ENCODE peak calls at places on chromosomes 4 and X, in nine cellular contexts. One of them, this sample, is unnamed.

GRCh38 chrX:114267127-114267526 is 316.8 kb upstream of the HTR2C start:
- DNase-seq in PC-3: no peak
- DNase-seq in tibial artery: no peak
- DNase-seq in neural crest cell: no peak
- DNase-seq in AG10803: no peak
- DNase-seq in lower leg skin: no peak
- DNase-seq in GM10248: no peak
- DNase-seq in transverse colon: no peak
- DNase-seq in heart left ventricle: no peak
- DNase-seq in this sample: no peak

GRCh38 chr4:124275-125081 is at the start of gene ZNF718:
- DNase-seq in AG10803: peak; percentile 95
- DNase-seq in heart left ventricle: peak; percentile 94
- DNase-seq in tibial artery: peak; percentile 94
- DNase-seq in lower leg skin: peak; percentile 98
- DNase-seq in GM10248: peak; percentile 94
- DNase-seq in transverse colon: peak; percentile 94
- DNase-seq in PC-3: peak; percentile 89
- DNase-seq in neural crest cell: peak; percentile 90
- DNase-seq in this sample: peak; percentile 98

GRCh38 chr4:10158355-10158942 is 41.9 kb upstream of the WDR1 start:
- DNase-seq in neural crest cell: no peak
- DNase-seq in GM10248: no peak
- DNase-seq in AG10803: peak; percentile 20
- DNase-seq in transverse colon: no peak
- DNase-seq in PC-3: peak; percentile 16
- DNase-seq in tibial artery: no peak
- DNase-seq in heart left ventricle: no peak
- DNase-seq in lower leg skin: peak; percentile 52
- DNase-seq in this sample: peak; percentile 17

GRCh38 chr4:5735463-5735862 is 24.5 kb downstream of the EVC start:
- DNase-seq in heart left ventricle: no peak
- DNase-seq in AG10803: no peak
- DNase-seq in GM10248: peak; percentile 2
- DNase-seq in lower leg skin: no peak
- DNase-seq in PC-3: no peak
- DNase-seq in neural crest cell: no peak
- DNase-seq in transverse colon: no peak
- DNase-seq in tibial artery: no peak
- DNase-seq in this sample: no peak

GRCh38 chrX:123222920-123223319 is 38.8 kb downstream of the GRIA3 start:
- DNase-seq in heart left ventricle: no peak
- DNase-seq in PC-3: no peak
- DNase-seq in AG10803: no peak
- DNase-seq in neural crest cell: no peak
- DNase-seq in GM10248: no peak
- DNase-seq in lower leg skin: no peak
- DNase-seq in transverse colon: no peak
- DNase-seq in tibial artery: no peak
- DNase-seq in this sample: no peak

GRCh38 chr4:2217726-2218125 is 24.2 kb downstream of the HAUS3 start:
- DNase-seq in neural crest cell: no peak
- DNase-seq in transverse colon: no peak
- DNase-seq in PC-3: peak; percentile 85
- DNase-seq in AG10803: peak; percentile 38
- DNase-seq in heart left ventricle: no peak
- DNase-seq in GM10248: no peak
- DNase-seq in tibial artery: no peak
- DNase-seq in lower leg skin: no peak
- DNase-seq in this sample: no peak

GRCh38 chr4:128776794-128777216 is 32.7 kb upstream of the JADE1 start:
- DNase-seq in neural crest cell: no peak
- DNase-seq in lower leg skin: no peak
- DNase-seq in tibial artery: peak; percentile 46
- DNase-seq in AG10803: peak; percentile 96
- DNase-seq in PC-3: peak; percentile 65
- DNase-seq in heart left ventricle: peak; percentile 19
- DNase-seq in GM10248: no peak
- DNase-seq in transverse colon: peak; percentile 50
- DNase-seq in this sample: peak; percentile 96

GRCh38 chr4:45437381-45437780 is 686.5 kb downstream of the GABRG1 start:
- DNase-seq in AG10803: no peak
- DNase-seq in GM10248: no peak
- DNase-seq in heart left ventricle: no peak
- DNase-seq in lower leg skin: no peak
- DNase-seq in transverse colon: no peak
- DNase-seq in neural crest cell: no peak
- DNase-seq in PC-3: no peak
- DNase-seq in tibial artery: no peak
- DNase-seq in this sample: no peak

GRCh38 chr4:52243367-52243766 is 192.3 kb downstream of the SPATA18 start:
- DNase-seq in GM10248: no peak
- DNase-seq in lower leg skin: no peak
- DNase-seq in heart left ventricle: no peak
- DNase-seq in AG10803: no peak
- DNase-seq in neural crest cell: no peak
- DNase-seq in transverse colon: no peak
- DNase-seq in PC-3: no peak
- DNase-seq in tibial artery: no peak
- DNase-seq in this sample: no peak

GRCh38 chr4:113951263-113951662 is 28.2 kb downstream of the ARSJ start:
- DNase-seq in neural crest cell: no peak
- DNase-seq in GM10248: no peak
- DNase-seq in transverse colon: peak; percentile 13
- DNase-seq in PC-3: no peak
- DNase-seq in lower leg skin: no peak
- DNase-seq in heart left ventricle: no peak
- DNase-seq in tibial artery: no peak
- DNase-seq in AG10803: peak; percentile 66
- DNase-seq in this sample: peak; percentile 76

GRCh38 chrX:154593201-154593600 is 8.3 kb downstream of the CTAG1A start:
- DNase-seq in transverse colon: no peak
- DNase-seq in neural crest cell: no peak
- DNase-seq in tibial artery: no peak
- DNase-seq in lower leg skin: peak; percentile 54
- DNase-seq in GM10248: no peak
- DNase-seq in AG10803: no peak
- DNase-seq in PC-3: no peak
- DNase-seq in heart left ventricle: no peak
- DNase-seq in this sample: no peak

GRCh38 chr4:77697860-77698599 is 92.4 kb downstream of the CXCL13 start:
- DNase-seq in tibial artery: no peak
- DNase-seq in lower leg skin: no peak
- DNase-seq in AG10803: peak; percentile 72
- DNase-seq in GM10248: no peak
- DNase-seq in PC-3: peak; percentile 72
- DNase-seq in neural crest cell: no peak
- DNase-seq in heart left ventricle: no peak
- DNase-seq in transverse colon: peak; percentile 53
- DNase-seq in this sample: peak; percentile 89

GRCh38 chrX:38811515-38812239 is 10.4 kb downstream of the MID1IP1 start:
- DNase-seq in AG10803: no peak
- DNase-seq in tibial artery: no peak
- DNase-seq in heart left ventricle: no peak
- DNase-seq in GM10248: no peak
- DNase-seq in transverse colon: no peak
- DNase-seq in PC-3: no peak
- DNase-seq in lower leg skin: no peak
- DNase-seq in neural crest cell: no peak
- DNase-seq in this sample: no peak

GRCh38 chr4:74219241-74219640 is 61.3 kb downstream of the MTHFD2L start:
- DNase-seq in tibial artery: no peak
- DNase-seq in transverse colon: no peak
- DNase-seq in PC-3: no peak
- DNase-seq in neural crest cell: no peak
- DNase-seq in heart left ventricle: no peak
- DNase-seq in lower leg skin: no peak
- DNase-seq in GM10248: no peak
- DNase-seq in AG10803: no peak
- DNase-seq in this sample: no peak

GRCh38 chrX:107483976-107484726 is 34.7 kb downstream of the FRMPD3 start:
- DNase-seq in lower leg skin: peak; percentile 76
- DNase-seq in AG10803: peak; percentile 20
- DNase-seq in transverse colon: no peak
- DNase-seq in neural crest cell: peak; percentile 13
- DNase-seq in PC-3: no peak
- DNase-seq in tibial artery: peak; percentile 19
- DNase-seq in GM10248: no peak
- DNase-seq in heart left ventricle: no peak
- DNase-seq in this sample: no peak

GRCh38 chrX:12292996-12293765 is 154.9 kb downstream of the FRMPD4 start:
- DNase-seq in tibial artery: no peak
- DNase-seq in neural crest cell: no peak
- DNase-seq in lower leg skin: no peak
- DNase-seq in heart left ventricle: no peak
- DNase-seq in GM10248: no peak
- DNase-seq in PC-3: no peak
- DNase-seq in AG10803: peak; percentile 74
- DNase-seq in transverse colon: no peak
- DNase-seq in this sample: peak; percentile 2

GRCh38 chr4:70183168-70183939 is 12.2 kb upstream of the ODAM start:
- DNase-seq in heart left ventricle: no peak
- DNase-seq in neural crest cell: peak; percentile 34
- DNase-seq in PC-3: peak; percentile 71
- DNase-seq in GM10248: peak; percentile 14
- DNase-seq in tibial artery: no peak
- DNase-seq in AG10803: peak; percentile 31
- DNase-seq in lower leg skin: no peak
- DNase-seq in transverse colon: peak; percentile 7
- DNase-seq in this sample: peak; percentile 7
- TF ChIP-seq CTCF in heart left ventricle: no peak
- TF ChIP-seq CTCF in neural crest cell: peak; percentile 87
- TF ChIP-seq CTCF in PC-3: peak; percentile 95
- TF ChIP-seq CTCF in GM10248: peak; percentile 74
- TF ChIP-seq CTCF in tibial artery: no peak
- TF ChIP-seq CTCF in AG10803: peak; percentile 60
- TF ChIP-seq CTCF in lower leg skin: no peak
- TF ChIP-seq CTCF in transverse colon: peak; percentile 57
- TF ChIP-seq CTCF in this sample: peak; percentile 54

DNA sequence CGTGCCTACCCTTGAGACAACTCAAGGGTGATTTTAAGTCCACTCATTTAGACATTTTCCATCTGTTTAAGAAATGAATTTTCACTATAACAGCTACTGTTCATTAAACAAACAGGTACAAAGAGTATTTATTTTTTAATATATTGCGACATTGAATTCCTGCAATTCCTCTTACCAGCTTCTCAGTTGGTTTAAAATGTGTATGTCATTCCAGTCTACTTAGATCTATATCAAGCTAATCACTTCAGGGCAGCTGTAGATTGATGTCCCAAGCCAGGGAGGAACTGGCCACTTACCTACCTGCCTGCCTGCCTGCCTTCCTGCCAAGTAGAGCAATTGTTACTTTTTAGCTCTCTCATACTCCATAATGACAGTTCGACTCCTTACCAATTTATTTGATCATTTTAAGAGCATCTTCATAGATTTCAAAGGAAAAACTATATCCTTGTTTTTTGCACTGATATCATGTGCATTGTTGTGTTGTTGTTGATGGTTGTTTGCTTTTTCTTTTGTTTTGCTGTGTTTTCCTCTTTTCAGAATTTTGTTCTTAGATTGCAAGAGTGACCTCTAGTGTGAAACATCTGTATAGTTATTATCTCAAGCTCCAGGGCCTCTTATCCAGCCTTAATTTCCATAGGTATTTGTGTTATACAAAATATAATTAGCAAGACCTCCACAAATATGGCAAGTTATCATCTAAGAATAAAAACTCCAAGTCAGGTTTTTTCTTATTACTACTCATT is 120.9 kb upstream of the NRK start:
- DNase-seq in transverse colon: no peak
- DNase-seq in AG10803: no peak
- DNase-seq in heart left ventricle: no peak
- DNase-seq in lower leg skin: no peak
- DNase-seq in neural crest cell: no peak
- DNase-seq in tibial artery: no peak
- DNase-seq in PC-3: peak; percentile 62
- DNase-seq in GM10248: no peak
- DNase-seq in this sample: no peak
- TF ChIP-seq CTCF in transverse colon: no peak
- TF ChIP-seq CTCF in AG10803: peak; percentile 1
- TF ChIP-seq CTCF in heart left ventricle: peak; percentile 22
- TF ChIP-seq CTCF in lower leg skin: no peak
- TF ChIP-seq CTCF in neural crest cell: peak; percentile 50
- TF ChIP-seq CTCF in tibial artery: no peak
- TF ChIP-seq CTCF in PC-3: peak; percentile 75
- TF ChIP-seq CTCF in GM10248: no peak
- TF ChIP-seq CTCF in this sample: no peak

GRCh38 chr4:121228851-121229250 is 64.7 kb upstream of the TNIP3 start:
- DNase-seq in neural crest cell: no peak
- DNase-seq in PC-3: no peak
- DNase-seq in GM10248: no peak
- DNase-seq in heart left ventricle: no peak
- DNase-seq in transverse colon: no peak
- DNase-seq in tibial artery: no peak
- DNase-seq in lower leg skin: no peak
- DNase-seq in AG10803: no peak
- DNase-seq in this sample: no peak

GRCh38 chr4:121229993-121230392 is 65.9 kb upstream of the TNIP3 start:
- DNase-seq in PC-3: no peak
- DNase-seq in neural crest cell: no peak
- DNase-seq in transverse colon: no peak
- DNase-seq in GM10248: no peak
- DNase-seq in lower leg skin: no peak
- DNase-seq in heart left ventricle: no peak
- DNase-seq in AG10803: no peak
- DNase-seq in tibial artery: no peak
- DNase-seq in this sample: no peak

GRCh38 chr4:121221608-121222007 is 57.5 kb upstream of the TNIP3 start:
- DNase-seq in lower leg skin: no peak
- DNase-seq in GM10248: no peak
- DNase-seq in transverse colon: no peak
- DNase-seq in AG10803: no peak
- DNase-seq in neural crest cell: no peak
- DNase-seq in tibial artery: no peak
- DNase-seq in heart left ventricle: no peak
- DNase-seq in PC-3: no peak
- DNase-seq in this sample: no peak

GRCh38 chr4:121226362-121226761 is 62.2 kb upstream of the TNIP3 start:
- DNase-seq in heart left ventricle: no peak
- DNase-seq in tibial artery: no peak
- DNase-seq in PC-3: no peak
- DNase-seq in neural crest cell: no peak
- DNase-seq in lower leg skin: no peak
- DNase-seq in GM10248: no peak
- DNase-seq in AG10803: no peak
- DNase-seq in transverse colon: no peak
- DNase-seq in this sample: no peak

GRCh38 chr4:121227254-121227867 is 63.2 kb upstream of the TNIP3 start:
- DNase-seq in transverse colon: no peak
- DNase-seq in heart left ventricle: no peak
- DNase-seq in GM10248: peak; percentile 23
- DNase-seq in tibial artery: no peak
- DNase-seq in AG10803: no peak
- DNase-seq in neural crest cell: no peak
- DNase-seq in PC-3: peak; percentile 5
- DNase-seq in lower leg skin: no peak
- DNase-seq in this sample: no peak
- TF ChIP-seq CTCF in transverse colon: no peak
- TF ChIP-seq CTCF in heart left ventricle: no peak
- TF ChIP-seq CTCF in GM10248: no peak
- TF ChIP-seq CTCF in tibial artery: no peak
- TF ChIP-seq CTCF in AG10803: no peak
- TF ChIP-seq CTCF in neural crest cell: no peak
- TF ChIP-seq CTCF in PC-3: no peak
- TF ChIP-seq CTCF in lower leg skin: no peak
- TF ChIP-seq CTCF in this sample: no peak

GRCh38 chr4:100843897-100844296 is 326.1 kb upstream of the EMCN start:
- DNase-seq in PC-3: no peak
- DNase-seq in GM10248: no peak
- DNase-seq in heart left ventricle: no peak
- DNase-seq in neural crest cell: no peak
- DNase-seq in tibial artery: no peak
- DNase-seq in AG10803: peak; percentile 20
- DNase-seq in transverse colon: no peak
- DNase-seq in lower leg skin: no peak
- DNase-seq in this sample: no peak
- TF ChIP-seq CTCF in PC-3: no peak
- TF ChIP-seq CTCF in GM10248: no peak
- TF ChIP-seq CTCF in heart left ventricle: no peak
- TF ChIP-seq CTCF in neural crest cell: no peak
- TF ChIP-seq CTCF in tibial artery: no peak
- TF ChIP-seq CTCF in AG10803: no peak
- TF ChIP-seq CTCF in transverse colon: no peak
- TF ChIP-seq CTCF in lower leg skin: no peak
- TF ChIP-seq CTCF in this sample: no peak